ENCODE peak calls at places on chromosomes 4 and X, in eight cellular contexts. One of them, this sample, is unnamed.

GRCh38 chrX:135505356-135505755 is 15.1 kb upstream of the INTS6L start:
- DNase-seq in activated T-cell treated with anti-CD3 and anti-CD28 coated beads for 48 hours: no peak
- DNase-seq in WERI-Rb-1: no peak
- DNase-seq in NCI-H774: no peak
- DNase-seq in naive thymus-derived CD8-positive, alpha-beta T cell: no peak
- DNase-seq in neuronal stem cell: no peak
- DNase-seq in GM04504: no peak
- DNase-seq in activated CD8-positive, alpha-beta memory T cell treated with anti-CD3 and anti-CD28 coated beads, Interleukin-2, amount 50 U/mL, for 48 hours: no peak
- DNase-seq in this sample: no peak

GRCh38 chr4:48944252-48944651 is 37.7 kb upstream of the OCIAD2 start:
- DNase-seq in GM04504: no peak
- DNase-seq in naive thymus-derived CD8-positive, alpha-beta T cell: no peak
- DNase-seq in WERI-Rb-1: no peak
- DNase-seq in activated T-cell treated with anti-CD3 and anti-CD28 coated beads for 48 hours: no peak
- DNase-seq in activated CD8-positive, alpha-beta memory T cell treated with anti-CD3 and anti-CD28 coated beads, Interleukin-2, amount 50 U/mL, for 48 hours: no peak
- DNase-seq in NCI-H774: no peak
- DNase-seq in neuronal stem cell: no peak
- DNase-seq in this sample: no peak

GRCh38 chr4:53151489-53151788 is 214.4 kb downstream of the SCFD2 start:
- DNase-seq in activated T-cell treated with anti-CD3 and anti-CD28 coated beads for 48 hours: no peak
- DNase-seq in naive thymus-derived CD8-positive, alpha-beta T cell: no peak
- DNase-seq in GM04504: no peak
- DNase-seq in WERI-Rb-1: no peak
- DNase-seq in NCI-H774: no peak
- DNase-seq in activated CD8-positive, alpha-beta memory T cell treated with anti-CD3 and anti-CD28 coated beads, Interleukin-2, amount 50 U/mL, for 48 hours: no peak
- DNase-seq in neuronal stem cell: no peak
- DNase-seq in this sample: no peak

GRCh38 chr4:82798168-82799005 is at the start of gene SCD5:
- DNase-seq in GM04504: peak; percentile 55
- DNase-seq in neuronal stem cell: peak; percentile 85
- DNase-seq in NCI-H774: peak; percentile 25
- DNase-seq in naive thymus-derived CD8-positive, alpha-beta T cell: peak; percentile 74
- DNase-seq in activated T-cell treated with anti-CD3 and anti-CD28 coated beads for 48 hours: peak; percentile 55
- DNase-seq in activated CD8-positive, alpha-beta memory T cell treated with anti-CD3 and anti-CD28 coated beads, Interleukin-2, amount 50 U/mL, for 48 hours: peak; percentile 82
- DNase-seq in WERI-Rb-1: peak; percentile 87
- DNase-seq in this sample: peak; percentile 78

GRCh38 chr4:54908744-54909143 is 216.7 kb downstream of the KDR start:
- DNase-seq in activated T-cell treated with anti-CD3 and anti-CD28 coated beads for 48 hours: no peak
- DNase-seq in neuronal stem cell: no peak
- DNase-seq in naive thymus-derived CD8-positive, alpha-beta T cell: no peak
- DNase-seq in activated CD8-positive, alpha-beta memory T cell treated with anti-CD3 and anti-CD28 coated beads, Interleukin-2, amount 50 U/mL, for 48 hours: no peak
- DNase-seq in GM04504: no peak
- DNase-seq in NCI-H774: no peak
- DNase-seq in WERI-Rb-1: no peak
- DNase-seq in this sample: no peak

GRCh38 chrX:31629195-31629594 is 557.4 kb upstream of the FTHL17 start:
- DNase-seq in activated T-cell treated with anti-CD3 and anti-CD28 coated beads for 48 hours: no peak
- DNase-seq in naive thymus-derived CD8-positive, alpha-beta T cell: no peak
- DNase-seq in NCI-H774: no peak
- DNase-seq in WERI-Rb-1: no peak
- DNase-seq in neuronal stem cell: no peak
- DNase-seq in activated CD8-positive, alpha-beta memory T cell treated with anti-CD3 and anti-CD28 coated beads, Interleukin-2, amount 50 U/mL, for 48 hours: no peak
- DNase-seq in GM04504: no peak
- DNase-seq in this sample: no peak

GRCh38 chr4:30920043-30920442 is 199.9 kb downstream of the PCDH7 start:
- DNase-seq in GM04504: no peak
- DNase-seq in neuronal stem cell: no peak
- DNase-seq in NCI-H774: no peak
- DNase-seq in naive thymus-derived CD8-positive, alpha-beta T cell: no peak
- DNase-seq in activated T-cell treated with anti-CD3 and anti-CD28 coated beads for 48 hours: no peak
- DNase-seq in activated CD8-positive, alpha-beta memory T cell treated with anti-CD3 and anti-CD28 coated beads, Interleukin-2, amount 50 U/mL, for 48 hours: no peak
- DNase-seq in WERI-Rb-1: no peak
- DNase-seq in this sample: no peak

GRCh38 chr4:59936566-59936965 is 1263.6 kb upstream of the ADGRL3 start:
- DNase-seq in WERI-Rb-1: no peak
- DNase-seq in GM04504: no peak
- DNase-seq in activated CD8-positive, alpha-beta memory T cell treated with anti-CD3 and anti-CD28 coated beads, Interleukin-2, amount 50 U/mL, for 48 hours: no peak
- DNase-seq in NCI-H774: peak; percentile 85
- DNase-seq in activated T-cell treated with anti-CD3 and anti-CD28 coated beads for 48 hours: no peak
- DNase-seq in neuronal stem cell: no peak
- DNase-seq in naive thymus-derived CD8-positive, alpha-beta T cell: no peak
- DNase-seq in this sample: no peak

This sample was measured in MM.1S.